ENCODE peak calls at places on chromosomes 4 and X, in eight cellular contexts. M is IMR-90; Z is foreskin fibroblast; A is activated CD8-positive, alpha-beta T cell treated with anti-CD3 and anti-CD28 coated beads for 36 hours; S is kidney epithelial cell; H is iPS-NIHi11; J is GOT3; W is thoracic aorta. P is an unnamed sample.

GRCh38 chrX:43564953-43565352 is 91.1 kb upstream of the MAOA start:
- DNase-seq in M (no peak), Z (no peak), A (no peak), S (no peak), H (no peak), J (no peak), W (no peak), P (no peak)

GRCh38 chrX:21655901-21656586 is 2.1 kb downstream of the KLHL34 start:
- DNase-seq in M (no peak), Z (no peak), A (no peak), S (no peak), H (no peak), J (no peak), W (no peak), P (no peak)

GRCh38 chr4:6873792-6874461 is 35.7 kb upstream of the TBC1D14 start:
- DNase-seq in M (peak), Z (peak), A (peak), S (no peak), H (peak), J (no peak), W (no peak), P (no peak)

GRCh38 chrX:155612312-155613224 is at the start of gene TMLHE:
- DNase-seq in M (peak), Z (peak), A (peak), S (no peak), H (peak), J (no peak), W (peak), P (peak)

GRCh38 chr4:152352645-152353116 is 183.2 kb downstream of the FBXW7 start:
- DNase-seq in M (peak), Z (peak), A (peak), S (peak), H (peak), J (no peak), W (no peak), P (peak)

GRCh38 chr4:159298502-159298901 is 195.6 kb downstream of the RAPGEF2 start:
- DNase-seq in M (peak), Z (peak), A (no peak), S (no peak), H (no peak), J (no peak), W (no peak), P (peak)

GRCh38 chr4:22515145-22515887 is 550 bp downstream of the ADGRA3 start:
- DNase-seq in M (peak), Z (peak), A (peak), S (no peak), H (peak), J (peak), W (peak), P (peak)

GRCh38 chr4:154314248-154314647 is 177.4 kb downstream of the DCHS2 start:
- DNase-seq in M (no peak), Z (peak), A (no peak), S (no peak), H (no peak), J (no peak), W (no peak), P (no peak)

GRCh38 chrX:136572030-136572429 is 40.0 kb downstream of the VGLL1 start:
- DNase-seq in M (no peak), Z (peak), A (no peak), S (no peak), H (no peak), J (no peak), W (no peak), P (no peak)

GRCh38 chr4:78692815-78693156 is 83.4 kb upstream of the BMP2K start:
- DNase-seq in M (no peak), Z (peak), A (no peak), S (no peak), H (no peak), J (no peak), W (no peak), P (no peak)

GRCh38 chr4:147581601-147582350 is 35.4 kb upstream of the TMEM184C start:
- DNase-seq in M (peak), Z (peak), A (no peak), S (no peak), H (no peak), J (no peak), W (no peak), P (peak)

GRCh38 chr4:10613926-10614478 is 70.6 kb downstream of the CLNK start:
- DNase-seq in M (no peak), Z (no peak), A (no peak), S (no peak), H (no peak), J (no peak), W (no peak), P (no peak)